ENCODE peak calls at places on chromosomes 11 and 22, in six cellular contexts. One of them, this sample, is unnamed.

GRCh38 chr11:64036081-64037026 is 623 bp downstream of the FLRT1 start:
- DNase-seq in PC-9: no peak
- DNase-seq in fibroblast of pulmonary artery: peak; percentile 16
- DNase-seq in fibroblast of lung: peak; percentile 49
- DNase-seq in Peyer's patch: no peak
- DNase-seq in astrocyte of the spinal cord: peak; percentile 35
- DNase-seq in this sample: no peak

GRCh38 chr22:50483556-50483955 is 2.2 kb downstream of the ADM2 start:
- DNase-seq in fibroblast of pulmonary artery: no peak
- DNase-seq in fibroblast of lung: no peak
- DNase-seq in Peyer's patch: no peak
- DNase-seq in PC-9: no peak
- DNase-seq in astrocyte of the spinal cord: no peak
- DNase-seq in this sample: no peak

GRCh38 chr22:29762263-29762662 is 4.5 kb downstream of the ZMAT5 start:
- DNase-seq in astrocyte of the spinal cord: no peak
- DNase-seq in fibroblast of lung: no peak
- DNase-seq in PC-9: peak; percentile 53
- DNase-seq in fibroblast of pulmonary artery: no peak
- DNase-seq in Peyer's patch: no peak
- DNase-seq in this sample: no peak

GRCh38 chr11:28674432-28675076 is 566.4 kb downstream of the METTL15 start:
- DNase-seq in fibroblast of lung: peak; percentile 44
- DNase-seq in Peyer's patch: no peak
- DNase-seq in PC-9: peak; percentile 22
- DNase-seq in astrocyte of the spinal cord: peak; percentile 26
- DNase-seq in fibroblast of pulmonary artery: peak; percentile 42
- DNase-seq in this sample: no peak

GRCh38 chr22:31206896-31207687 is 5.0 kb upstream of the LIMK2 start:
- DNase-seq in Peyer's patch: peak; percentile 57
- DNase-seq in astrocyte of the spinal cord: no peak
- DNase-seq in fibroblast of lung: no peak
- DNase-seq in fibroblast of pulmonary artery: peak; percentile 22
- DNase-seq in PC-9: peak; percentile 87
- DNase-seq in this sample: peak; percentile 92

GRCh38 chr11:8934735-8935478 is 2.2 kb upstream of the C11orf16 start:
- DNase-seq in Peyer's patch: no peak
- DNase-seq in fibroblast of pulmonary artery: peak; percentile 71
- DNase-seq in astrocyte of the spinal cord: peak; percentile 46
- DNase-seq in PC-9: peak; percentile 21
- DNase-seq in fibroblast of lung: peak; percentile 91
- DNase-seq in this sample: no peak

GRCh38 chr11:69437001-69437875 is 44.2 kb upstream of the LINC01488 start:
- DNase-seq in fibroblast of pulmonary artery: no peak
- DNase-seq in PC-9: peak; percentile 100
- DNase-seq in astrocyte of the spinal cord: peak; percentile 29
- DNase-seq in Peyer's patch: no peak
- DNase-seq in fibroblast of lung: peak; percentile 74
- DNase-seq in this sample: no peak

GRCh38 chr11:124643605-124644425 is 21.2 kb downstream of the TBRG1 start:
- DNase-seq in astrocyte of the spinal cord: peak; percentile 95
- DNase-seq in PC-9: no peak
- DNase-seq in fibroblast of lung: peak; percentile 98
- DNase-seq in fibroblast of pulmonary artery: peak; percentile 90
- DNase-seq in Peyer's patch: no peak
- DNase-seq in this sample: no peak

GRCh38 chr11:117058761-117059233 is 39.4 kb downstream of the SIK3 start:
- DNase-seq in Peyer's patch: no peak
- DNase-seq in PC-9: no peak
- DNase-seq in astrocyte of the spinal cord: peak; percentile 77
- DNase-seq in fibroblast of pulmonary artery: peak; percentile 82
- DNase-seq in fibroblast of lung: peak; percentile 78
- DNase-seq in this sample: no peak

GRCh38 chr22:25281675-25282345 is 62.4 kb downstream of the CRYBB2 start:
- DNase-seq in fibroblast of lung: no peak
- DNase-seq in fibroblast of pulmonary artery: no peak
- DNase-seq in Peyer's patch: no peak
- DNase-seq in astrocyte of the spinal cord: no peak
- DNase-seq in PC-9: no peak
- DNase-seq in this sample: no peak

GRCh38 chr11:46367244-46367915 is 14.1 kb upstream of the MDK start:
- DNase-seq in fibroblast of pulmonary artery: peak; percentile 57
- DNase-seq in Peyer's patch: peak; percentile 80
- DNase-seq in astrocyte of the spinal cord: peak; percentile 28
- DNase-seq in PC-9: peak; percentile 67
- DNase-seq in fibroblast of lung: peak; percentile 26
- DNase-seq in this sample: no peak

GRCh38 chr11:45179686-45180085 is 33.2 kb downstream of the PRDM11 start:
- DNase-seq in astrocyte of the spinal cord: no peak
- DNase-seq in PC-9: no peak
- DNase-seq in fibroblast of pulmonary artery: no peak
- DNase-seq in Peyer's patch: no peak
- DNase-seq in fibroblast of lung: no peak
- DNase-seq in this sample: no peak

GRCh38 chr11:45180158-45180887 is 33.9 kb downstream of the PRDM11 start:
- DNase-seq in fibroblast of lung: peak; percentile 27
- DNase-seq in PC-9: peak; percentile 90
- DNase-seq in astrocyte of the spinal cord: no peak
- DNase-seq in Peyer's patch: peak; percentile 81
- DNase-seq in fibroblast of pulmonary artery: no peak
- DNase-seq in this sample: no peak

GRCh38 chr11:45182902-45183301 is 36.5 kb downstream of the PRDM11 start:
- DNase-seq in fibroblast of pulmonary artery: peak; percentile 54
- DNase-seq in astrocyte of the spinal cord: no peak
- DNase-seq in PC-9: peak; percentile 16
- DNase-seq in fibroblast of lung: no peak
- DNase-seq in Peyer's patch: no peak
- DNase-seq in this sample: no peak

GRCh38 chr11:45181595-45182550 is 35.4 kb downstream of the PRDM11 start:
- DNase-seq in astrocyte of the spinal cord: no peak
- DNase-seq in fibroblast of lung: no peak
- DNase-seq in PC-9: no peak
- DNase-seq in fibroblast of pulmonary artery: no peak
- DNase-seq in Peyer's patch: no peak
- DNase-seq in this sample: no peak

GRCh38 chr11:45180888-45181594 is 34.6 kb downstream of the PRDM11 start:
- DNase-seq in fibroblast of lung: peak; percentile 56
- DNase-seq in PC-9: peak; percentile 89
- DNase-seq in Peyer's patch: peak; percentile 83
- DNase-seq in fibroblast of pulmonary artery: peak; percentile 55
- DNase-seq in astrocyte of the spinal cord: peak; percentile 35
- DNase-seq in this sample: no peak
- H3K4me3 ChIP-seq in fibroblast of lung: no peak overlapping the region
- H3K4me3 ChIP-seq in PC-9: peak overlapping the region; percentile 48
- H3K4me3 ChIP-seq in Peyer's patch: peak overlapping the region; percentile 48
- H3K4me3 ChIP-seq in fibroblast of pulmonary artery: peak overlapping the region; percentile 47
- H3K4me3 ChIP-seq in astrocyte of the spinal cord: peak overlapping the region; percentile 28
- H3K4me3 ChIP-seq in this sample: no peak overlapping the region

DNA sequence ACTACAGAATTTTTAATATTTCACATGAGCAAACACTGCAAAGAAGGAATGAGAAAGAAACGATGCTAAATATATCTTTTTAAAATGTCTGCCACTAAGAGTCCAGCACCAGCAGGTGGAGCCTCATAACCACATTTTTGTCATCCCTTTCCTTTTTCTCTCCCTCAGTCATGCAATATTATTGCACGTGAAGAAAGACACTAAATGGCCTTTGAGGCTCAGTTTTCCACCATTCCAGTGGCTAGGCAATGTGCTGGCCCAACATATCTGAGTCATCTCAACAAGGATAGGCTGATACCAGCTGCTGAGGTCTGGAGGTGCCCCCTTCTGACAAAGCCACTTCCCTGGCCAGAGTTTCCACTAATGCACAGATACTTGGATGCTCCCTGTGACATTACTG is 1.8 kb downstream of the ALKBH8 start:
- DNase-seq in fibroblast of pulmonary artery: peak; percentile 71
- DNase-seq in astrocyte of the spinal cord: peak; percentile 57
- DNase-seq in PC-9: peak; percentile 20
- DNase-seq in fibroblast of lung: peak; percentile 62
- DNase-seq in Peyer's patch: no peak
- DNase-seq in this sample: no peak
- TF ChIP-seq CTCF in fibroblast of pulmonary artery: peak; percentile 68
- TF ChIP-seq CTCF in astrocyte of the spinal cord: peak; percentile 71
- TF ChIP-seq CTCF in PC-9: peak; percentile 85
- TF ChIP-seq CTCF in fibroblast of lung: peak; percentile 66
- TF ChIP-seq CTCF in Peyer's patch: peak; percentile 56
- TF ChIP-seq CTCF in this sample: peak; percentile 63

GRCh38 chr11:96396637-96397036 is 6.8 kb downstream of the JRKL start:
- DNase-seq in astrocyte of the spinal cord: no peak
- DNase-seq in fibroblast of lung: no peak
- DNase-seq in fibroblast of pulmonary artery: no peak
- DNase-seq in PC-9: no peak
- DNase-seq in Peyer's patch: no peak
- DNase-seq in this sample: no peak
- H3K4me3 ChIP-seq in astrocyte of the spinal cord: no peak overlapping the region
- H3K4me3 ChIP-seq in fibroblast of lung: no peak overlapping the region
- H3K4me3 ChIP-seq in fibroblast of pulmonary artery: no peak overlapping the region
- H3K4me3 ChIP-seq in PC-9: no peak overlapping the region
- H3K4me3 ChIP-seq in Peyer's patch: no peak overlapping the region
- H3K4me3 ChIP-seq in this sample: no peak overlapping the region

GRCh38 chr11:112694244-112694643 is 267.0 kb upstream of the NCAM1 start:
- DNase-seq in fibroblast of pulmonary artery: no peak
- DNase-seq in PC-9: no peak
- DNase-seq in fibroblast of lung: no peak
- DNase-seq in Peyer's patch: no peak
- DNase-seq in astrocyte of the spinal cord: no peak
- DNase-seq in this sample: no peak

GRCh38 chr11:112693781-112694180 is 267.4 kb upstream of the NCAM1 start:
- DNase-seq in PC-9: no peak
- DNase-seq in astrocyte of the spinal cord: no peak
- DNase-seq in Peyer's patch: no peak
- DNase-seq in fibroblast of pulmonary artery: no peak
- DNase-seq in fibroblast of lung: no peak
- DNase-seq in this sample: no peak

GRCh38 chr11:112697371-112697770 is 263.8 kb upstream of the NCAM1 start:
- DNase-seq in fibroblast of lung: no peak
- DNase-seq in Peyer's patch: no peak
- DNase-seq in fibroblast of pulmonary artery: no peak
- DNase-seq in PC-9: no peak
- DNase-seq in astrocyte of the spinal cord: no peak
- DNase-seq in this sample: peak; percentile 8

GRCh38 chr11:112694813-112695212 is 266.4 kb upstream of the NCAM1 start:
- DNase-seq in PC-9: no peak
- DNase-seq in fibroblast of pulmonary artery: peak; percentile 6
- DNase-seq in Peyer's patch: no peak
- DNase-seq in astrocyte of the spinal cord: no peak
- DNase-seq in fibroblast of lung: peak; percentile 9
- DNase-seq in this sample: no peak

GRCh38 chr11:112697779-112698178 is 263.4 kb upstream of the NCAM1 start:
- DNase-seq in fibroblast of pulmonary artery: no peak
- DNase-seq in Peyer's patch: no peak
- DNase-seq in PC-9: no peak
- DNase-seq in fibroblast of lung: no peak
- DNase-seq in astrocyte of the spinal cord: no peak
- DNase-seq in this sample: no peak
- TF ChIP-seq CTCF in fibroblast of pulmonary artery: no peak
- TF ChIP-seq CTCF in Peyer's patch: no peak
- TF ChIP-seq CTCF in PC-9: no peak
- TF ChIP-seq CTCF in fibroblast of lung: no peak
- TF ChIP-seq CTCF in astrocyte of the spinal cord: no peak
- TF ChIP-seq CTCF in this sample: no peak

This sample was measured in LNCaP clone FGC.